ENCODE peak calls at places on chromosomes 1 and 21, in four cellular contexts. One of them, this sample, is unnamed.

GRCh38 chr1:92504751-92505692 is 18.3 kb upstream of the GFI1 start:
- DNase-seq in lung: no peak
- DNase-seq in Caco-2: no peak
- DNase-seq in transverse colon: no peak
- DNase-seq in this sample: no peak

GRCh38 chr1:183301239-183301638 is 115.2 kb downstream of the LAMC2 start:
- DNase-seq in Caco-2: no peak
- DNase-seq in transverse colon: no peak
- DNase-seq in lung: no peak
- DNase-seq in this sample: no peak

GRCh38 chr1:3463891-3464648 is 9.6 kb downstream of the ARHGEF16 start:
- DNase-seq in Caco-2: peak
- DNase-seq in lung: no peak
- DNase-seq in transverse colon: no peak
- DNase-seq in this sample: no peak

GRCh38 chr1:108609483-108610066 is 49.7 kb downstream of the EEIG2 start:
- DNase-seq in lung: no peak
- DNase-seq in transverse colon: no peak
- DNase-seq in Caco-2: no peak
- DNase-seq in this sample: no peak

GRCh38 chr1:8396083-8396911 is 78.4 kb downstream of the SLC45A1 start:
- DNase-seq in Caco-2: no peak
- DNase-seq in lung: no peak
- DNase-seq in transverse colon: no peak
- DNase-seq in this sample: no peak

GRCh38 chr1:185972096-185972875 is 238.1 kb downstream of the HMCN1 start:
- DNase-seq in lung: no peak
- DNase-seq in transverse colon: no peak
- DNase-seq in Caco-2: no peak
- DNase-seq in this sample: no peak

GRCh38 chr1:57467825-57468224 is 44.0 kb upstream of the DAB1 start:
- DNase-seq in lung: no peak
- DNase-seq in transverse colon: no peak
- DNase-seq in Caco-2: no peak
- DNase-seq in this sample: no peak

GRCh38 chr1:55426619-55427018 is 211.5 kb upstream of the USP24 start:
- DNase-seq in lung: no peak
- DNase-seq in Caco-2: no peak
- DNase-seq in transverse colon: no peak
- DNase-seq in this sample: no peak

GRCh38 chr1:109667452-109668122 is at the start of gene GSTM2:
- DNase-seq in lung: peak
- DNase-seq in Caco-2: peak
- DNase-seq in transverse colon: peak
- DNase-seq in this sample: peak

GRCh38 chr1:185759061-185759460 is 24.9 kb downstream of the HMCN1 start:
- DNase-seq in Caco-2: no peak
- DNase-seq in transverse colon: no peak
- DNase-seq in lung: no peak
- DNase-seq in this sample: no peak

GRCh38 chr21:46104104-46104503 is 6.2 kb downstream of the COL6A2 start:
- DNase-seq in Caco-2: no peak
- DNase-seq in lung: no peak
- DNase-seq in transverse colon: no peak
- DNase-seq in this sample: no peak

GRCh38 chr1:143698016-143698415 is 273.8 kb downstream of the FAM72C start:
- DNase-seq in Caco-2: no peak
- DNase-seq in transverse colon: peak
- DNase-seq in lung: peak
- DNase-seq in this sample: no peak

GRCh38 chr21:44954281-44954771 is 14.5 kb downstream of the SLX9 start:
- DNase-seq in Caco-2: no peak
- DNase-seq in lung: no peak
- DNase-seq in transverse colon: no peak
- DNase-seq in this sample: no peak

GRCh38 chr21:16536661-16537359 is 807.0 kb downstream of the USP25 start:
- DNase-seq in lung: no peak
- DNase-seq in Caco-2: no peak
- DNase-seq in transverse colon: no peak
- DNase-seq in this sample: no peak

GRCh38 chr1:216627252-216627651 is 96.0 kb downstream of the ESRRG start:
- DNase-seq in Caco-2: no peak
- DNase-seq in lung: no peak
- DNase-seq in transverse colon: no peak
- DNase-seq in this sample: no peak

GRCh38 chr1:27936370-27936769 is 1.6 kb downstream of the SMPDL3B start:
- DNase-seq in transverse colon: no peak
- DNase-seq in Caco-2: no peak
- DNase-seq in lung: no peak
- DNase-seq in this sample: no peak
- H3K4me3 ChIP-seq in transverse colon: no peak
- H3K4me3 ChIP-seq in Caco-2: no peak
- H3K4me3 ChIP-seq in lung: no peak
- H3K4me3 ChIP-seq in this sample: no peak

GRCh38 chr1:234612352-234613127 is 2.6 kb upstream of the IRF2BP2 start:
- DNase-seq in transverse colon: peak
- DNase-seq in lung: peak
- DNase-seq in Caco-2: peak
- DNase-seq in this sample: peak
- H3K4me3 ChIP-seq in transverse colon: no peak
- H3K4me3 ChIP-seq in lung: no peak
- H3K4me3 ChIP-seq in Caco-2: peak
- H3K4me3 ChIP-seq in this sample: no peak

GRCh38 chr1:24708938-24709337 is 36.3 kb upstream of the CLIC4 start:
- DNase-seq in transverse colon: no peak
- DNase-seq in Caco-2: no peak
- DNase-seq in lung: no peak
- DNase-seq in this sample: no peak

GRCh38 chr1:24702511-24703293 is 42.5 kb upstream of the CLIC4 start:
- DNase-seq in transverse colon: no peak
- DNase-seq in Caco-2: no peak
- DNase-seq in lung: no peak
- DNase-seq in this sample: no peak

GRCh38 chr1:24707659-24708058 is 37.6 kb upstream of the CLIC4 start:
- DNase-seq in transverse colon: no peak
- DNase-seq in lung: no peak
- DNase-seq in Caco-2: no peak
- DNase-seq in this sample: no peak

GRCh38 chr1:24704411-24705259 is 40.6 kb upstream of the CLIC4 start:
- DNase-seq in Caco-2: no peak
- DNase-seq in transverse colon: no peak
- DNase-seq in lung: no peak
- DNase-seq in this sample: peak

GRCh38 chr1:24705260-24706073 is 39.8 kb upstream of the CLIC4 start:
- DNase-seq in lung: peak
- DNase-seq in Caco-2: peak
- DNase-seq in transverse colon: peak
- DNase-seq in this sample: no peak
- H3K4me3 ChIP-seq in lung: no peak
- H3K4me3 ChIP-seq in Caco-2: peak
- H3K4me3 ChIP-seq in transverse colon: no peak
- H3K4me3 ChIP-seq in this sample: no peak

DNA sequence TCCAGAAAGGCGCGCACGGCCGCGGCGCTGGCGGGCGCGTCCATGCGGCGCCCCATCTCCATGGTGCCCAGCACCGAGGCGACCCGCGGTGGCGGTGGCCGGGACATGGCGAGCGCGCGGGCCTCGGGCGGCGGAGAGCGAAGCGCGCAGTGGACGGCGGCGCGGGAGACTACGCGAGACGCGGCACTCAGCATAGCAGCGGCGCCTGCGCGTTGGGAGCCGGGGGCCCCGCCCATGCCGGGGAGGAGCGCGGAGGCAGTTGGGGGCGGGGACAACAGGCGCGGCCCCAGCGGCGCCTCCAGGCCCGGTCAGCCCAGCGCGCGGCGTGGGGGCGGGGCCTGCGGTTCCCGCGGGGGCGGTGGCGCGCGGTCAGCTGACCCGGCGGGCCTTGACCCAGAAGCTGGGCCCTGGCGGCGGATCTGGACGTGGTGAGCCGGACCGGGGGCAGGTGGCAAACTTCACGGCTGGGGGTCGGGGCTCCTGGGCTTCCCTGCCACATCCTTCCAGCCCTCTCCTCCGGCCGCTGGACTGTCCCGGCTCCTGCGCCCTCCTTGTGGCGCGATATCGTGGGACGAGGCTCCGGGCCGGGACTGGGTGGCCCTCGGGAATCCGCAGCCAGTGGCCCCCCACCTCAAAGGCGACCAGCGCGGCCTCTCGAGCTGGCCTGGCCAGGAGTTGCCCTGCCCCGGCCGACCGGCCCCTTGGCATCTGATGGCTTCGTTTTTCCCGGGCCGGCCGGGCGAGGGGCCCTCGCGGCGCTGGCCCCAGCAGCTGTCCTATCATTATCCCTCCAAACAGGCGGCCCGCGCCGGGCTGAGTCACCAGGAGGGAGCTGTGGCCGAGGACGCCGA is at the start of the genes AKR7A2 and SLC66A1:
- DNase-seq in transverse colon: peak
- DNase-seq in lung: peak
- DNase-seq in Caco-2: peak
- DNase-seq in this sample: peak
- H3K4me3 ChIP-seq in transverse colon: peak
- H3K4me3 ChIP-seq in lung: peak
- H3K4me3 ChIP-seq in Caco-2: peak
- H3K4me3 ChIP-seq in this sample: peak

DNA sequence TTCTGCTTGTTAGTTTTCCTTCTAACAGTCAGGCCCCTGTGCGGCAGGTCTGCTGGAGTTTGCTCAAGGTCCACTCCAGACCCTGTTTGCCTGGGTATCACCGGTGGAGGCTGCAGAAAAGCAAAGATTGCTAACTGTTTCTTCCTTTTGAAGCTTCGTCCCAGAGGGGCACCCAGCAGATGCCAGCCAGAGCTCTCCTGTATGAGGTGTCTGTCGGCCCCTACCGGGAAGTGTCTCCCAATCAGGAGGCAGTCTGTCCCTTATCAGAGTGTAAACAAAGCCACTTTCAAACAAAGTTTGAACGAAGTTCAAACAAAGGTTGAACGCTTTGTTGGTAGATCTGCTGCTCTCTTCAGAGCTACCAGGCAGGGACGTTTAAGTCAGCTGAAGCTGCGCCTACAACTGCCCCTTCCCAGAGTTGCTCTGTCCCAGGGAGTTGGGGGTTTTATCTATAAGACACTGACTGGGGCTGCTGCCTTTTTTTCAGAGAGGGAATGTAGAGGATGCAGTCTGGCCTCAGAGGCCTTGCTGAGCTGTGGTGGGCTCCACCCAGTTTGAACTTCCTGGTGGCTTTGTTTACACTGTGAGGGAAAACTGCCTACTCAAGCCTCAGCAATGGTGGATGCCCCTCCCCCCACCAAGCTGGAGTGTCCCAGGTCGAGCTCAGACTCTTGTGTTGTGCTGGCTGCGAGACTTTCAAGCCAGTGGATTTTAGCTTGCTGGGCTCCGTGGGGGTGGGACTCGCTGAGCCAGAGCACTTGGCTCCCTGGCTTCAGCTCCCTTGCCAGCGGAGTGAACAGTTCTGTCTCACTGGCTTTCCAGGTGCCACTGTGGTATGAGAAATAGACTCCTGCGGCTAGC is 401.8 kb downstream of the SRGAP2C start:
- DNase-seq in lung: no peak
- DNase-seq in Caco-2: peak
- DNase-seq in transverse colon: peak
- DNase-seq in this sample: no peak
- H3K4me3 ChIP-seq in lung: no peak
- H3K4me3 ChIP-seq in Caco-2: no peak
- H3K4me3 ChIP-seq in transverse colon: no peak
- H3K4me3 ChIP-seq in this sample: no peak

This sample was measured in kidney epithelial cell.